ENCODE peak calls at places on chromosomes 6 and 20, in ten cellular contexts. D is substantia nigra; V is pancreas; S is GM23338; U is iPS DF 6.9; B is CD4-positive, alpha-beta memory T cell; W is body of pancreas; C is neural progenitor cell; H is psoas muscle; R is uterus. I is an unnamed sample.

GRCh38 chr6:33295621-33296369 is 2.9 kb downstream of the RGL2 start:
- DNase-seq in D (no peak), V (no peak), S (no peak), U (no peak), B (no peak), W (no peak), C (no peak), H (no peak), R (no peak), I (no peak)

GRCh38 chr6:31122803-31123706 is 2.8 kb upstream of the CDSN start:
- DNase-seq in D (peak), V (peak), S (no peak), U (no peak), B (no peak), W (peak), C (no peak), H (peak), R (peak), I (peak)

GRCh38 chr20:49656304-49656703 is 57.4 kb downstream of the B4GALT5 start:
- DNase-seq in D (no peak), V (no peak), S (no peak), U (no peak), B (no peak), W (peak), C (no peak), H (no peak), R (no peak), I (no peak)

GRCh38 chr20:59586613-59587012 is 17.7 kb upstream of the PHACTR3 start:
- DNase-seq in D (no peak), V (no peak), S (no peak), U (no peak), B (no peak), W (no peak), C (no peak), H (no peak), R (no peak), I (no peak)

GRCh38 chr6:110039364-110039995 is 61.4 kb downstream of the GPR6 start:
- DNase-seq in D (peak), V (peak), S (peak), U (peak), B (peak), W (peak), C (peak), H (peak), R (peak), I (peak)

GRCh38 chr6:1607557-1608221 is 2.0 kb upstream of the FOXC1 start:
- DNase-seq in D (no peak), V (no peak), S (peak), U (no peak), B (no peak), W (no peak), C (peak), H (peak), R (no peak), I (no peak)

GRCh38 chr6:11710221-11710836 is 68.3 kb downstream of the ADTRP start:
- DNase-seq in D (no peak), V (no peak), S (no peak), U (no peak), B (peak), W (no peak), C (no peak), H (no peak), R (no peak), I (no peak)

GRCh38 chr6:147787407-147787806 is 278.9 kb downstream of the SAMD5 start:
- DNase-seq in D (no peak), V (no peak), S (no peak), U (no peak), B (no peak), W (no peak), C (no peak), H (no peak), R (no peak), I (no peak)

GRCh38 chr6:147508871-147509608 is 550 bp downstream of the SAMD5 start:
- DNase-seq in D (no peak), V (peak), S (peak), U (no peak), B (no peak), W (no peak), C (peak), H (peak), R (peak), I (peak)

GRCh38 chr6:169034523-169035167 is 219.0 kb downstream of the THBS2 start:
- DNase-seq in D (no peak), V (no peak), S (no peak), U (no peak), B (no peak), W (no peak), C (no peak), H (no peak), R (no peak), I (no peak)

GRCh38 chr6:70314240-70314639 is 11.4 kb upstream of the COL9A1 start:
- DNase-seq in D (no peak), V (no peak), S (no peak), U (no peak), B (no peak), W (no peak), C (no peak), H (no peak), R (no peak), I (no peak)

GRCh38 chr6:125804264-125804663 is 13.5 kb downstream of the NCOA7 start:
- DNase-seq in D (no peak), V (no peak), S (no peak), U (no peak), B (peak), W (no peak), C (no peak), H (no peak), R (no peak), I (no peak)

GRCh38 chr6:121263742-121264141 is 70.5 kb downstream of the TBC1D32 start:
- DNase-seq in D (no peak), V (no peak), S (no peak), U (no peak), B (no peak), W (no peak), C (no peak), H (no peak), R (no peak), I (no peak)

GRCh38 chr6:44480097-44480539 is 92.6 kb downstream of the CDC5L start:
- DNase-seq in D (no peak), V (no peak), S (no peak), U (no peak), B (no peak), W (no peak), C (no peak), H (no peak), R (no peak), I (no peak)

GRCh38 chr6:11043552-11043960 is 549 bp downstream of the ELOVL2 start:
- DNase-seq in D (no peak), V (peak), S (peak), U (no peak), B (peak), W (no peak), C (no peak), H (no peak), R (no peak), I (no peak)

GRCh38 chr20:25226433-25227316 is 21.2 kb upstream of the PYGB start:
- DNase-seq in D (no peak), V (no peak), S (no peak), U (no peak), B (no peak), W (peak), C (no peak), H (no peak), R (peak), I (peak)

GRCh38 chr6:40441132-40441531 is 146.0 kb downstream of the LRFN2 start:
- DNase-seq in D (no peak), V (no peak), S (no peak), U (no peak), B (no peak), W (no peak), C (no peak), H (no peak), R (no peak), I (no peak)

GRCh38 chr20:53871541-53871940 is 198.9 kb downstream of the BCAS1 start:
- DNase-seq in D (no peak), V (no peak), S (no peak), U (no peak), B (no peak), W (no peak), C (no peak), H (no peak), R (no peak), I (no peak)

DNA sequence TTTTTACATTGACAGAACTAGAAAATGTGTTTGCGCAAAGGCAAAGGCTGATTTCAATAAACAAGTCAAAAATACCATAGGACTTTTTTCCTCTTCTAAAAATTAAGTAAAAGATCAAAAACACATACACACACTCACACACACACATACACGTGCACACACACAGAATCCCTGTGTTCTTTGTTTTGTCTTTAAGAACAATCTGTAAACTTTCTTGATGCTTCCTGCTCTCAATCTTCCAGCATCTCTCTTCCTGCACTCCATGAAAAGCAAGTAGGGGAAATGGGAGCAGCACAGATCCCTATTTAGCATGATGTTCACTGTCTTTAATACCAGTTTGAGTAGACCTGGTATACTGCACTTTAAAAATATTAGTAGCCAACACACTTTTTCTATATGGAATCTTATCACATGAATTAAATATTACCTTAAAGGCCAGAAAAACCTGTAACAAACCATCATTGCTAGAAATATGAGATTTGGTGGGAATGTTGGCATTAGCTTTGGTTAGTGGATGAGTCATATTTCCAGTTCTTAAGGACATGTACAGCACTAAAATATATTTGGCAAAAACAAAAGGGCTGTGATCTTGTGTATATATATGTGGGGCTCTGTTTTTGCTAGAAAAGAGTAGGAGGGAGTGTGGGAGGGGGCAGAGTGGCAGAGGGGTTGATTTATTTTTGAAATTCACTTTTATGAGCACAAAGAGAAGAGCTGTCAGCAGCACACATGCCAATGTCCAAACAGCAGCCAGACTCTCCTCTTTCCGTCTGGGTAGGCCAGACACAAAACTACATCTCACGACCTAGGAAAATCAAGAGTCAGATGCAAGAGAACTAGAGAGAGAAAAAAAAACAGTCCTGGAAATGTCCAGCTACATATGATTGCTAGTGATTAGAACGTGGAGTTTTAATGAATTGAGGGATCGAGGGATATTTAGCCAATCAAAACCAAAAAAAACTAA is 4.6 kb downstream of the PTPRK start:
- DNase-seq in D (no peak), V (no peak), S (no peak), U (no peak), B (no peak), W (no peak), C (no peak), H (no peak), R (no peak), I (no peak)
- H3K27ac ChIP-seq in D (peak), V (no peak), S (no peak), U (no peak), B (no peak), W (peak), C (no peak), H (peak), R (no peak), I (peak)

GRCh38 chr20:61739832-61740118 is 325.9 kb downstream of the TAF4 start:
- DNase-seq in D (no peak), V (no peak), S (no peak), U (no peak), B (no peak), W (no peak), C (no peak), H (peak), R (no peak), I (no peak)
- H3K27ac ChIP-seq in D (no peak), V (no peak), S (no peak), U (no peak), B (no peak), W (no peak), C (no peak), H (no peak), R (no peak), I (no peak)

GRCh38 chr20:13099676-13100075 is 90.9 kb downstream of the SPTLC3 start:
- DNase-seq in D (no peak), V (no peak), S (no peak), U (no peak), B (no peak), W (no peak), C (no peak), H (no peak), R (no peak), I (no peak)
- H3K27ac ChIP-seq in D (no peak), V (no peak), S (no peak), U (no peak), B (no peak), W (no peak), C (no peak), H (no peak), R (no peak), I (no peak)

GRCh38 chr6:166751051-166751595 is 124.1 kb upstream of the RPS6KA2 start:
- DNase-seq in D (no peak), V (no peak), S (peak), U (no peak), B (no peak), W (no peak), C (peak), H (no peak), R (no peak), I (no peak)
- H3K27ac ChIP-seq in D (no peak), V (no peak), S (peak), U (no peak), B (no peak), W (no peak), C (no peak), H (no peak), R (no peak), I (no peak)

DNA sequence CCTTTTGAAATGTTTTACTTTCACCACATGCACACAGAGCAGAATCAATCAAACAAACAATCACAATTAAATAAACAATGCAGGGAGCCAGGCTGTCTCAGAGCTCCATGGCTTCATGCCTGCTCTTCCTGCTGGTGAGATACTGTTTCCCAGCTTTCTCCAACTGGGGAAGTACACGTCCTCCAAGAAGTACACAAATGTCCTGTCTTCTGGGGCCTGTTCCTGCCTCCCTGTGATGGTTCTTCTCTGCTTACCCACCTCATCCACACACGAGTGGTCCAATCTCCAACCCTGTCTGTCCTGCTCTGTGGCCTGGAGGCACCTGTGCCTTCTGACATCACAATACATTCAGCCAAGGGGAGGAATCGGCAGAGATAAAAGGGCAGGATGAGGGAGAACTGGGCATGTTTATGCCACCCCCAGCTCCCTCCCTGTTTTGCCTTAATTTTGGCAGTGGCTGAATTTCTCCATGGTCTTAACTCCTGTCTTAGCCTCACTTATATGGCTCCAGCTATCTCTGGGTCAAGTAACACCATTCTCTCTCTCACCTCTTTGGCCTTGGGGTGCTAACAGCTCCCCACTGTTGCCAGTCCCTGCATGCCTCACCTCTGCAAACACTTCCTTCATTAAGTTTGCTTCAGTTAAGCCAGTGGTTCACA is 25.3 kb upstream of the TTPAL start:
- DNase-seq in D (no peak), V (no peak), S (no peak), U (no peak), B (no peak), W (no peak), C (no peak), H (no peak), R (no peak), I (no peak)
- H3K27ac ChIP-seq in D (no peak), V (no peak), S (no peak), U (no peak), B (no peak), W (no peak), C (no peak), H (no peak), R (no peak), I (no peak)

I was measured in heart right ventricle.